ENCODE peak calls at places on chromosomes 13 and 19, in ten cellular contexts. One of them, this sample, is unnamed.

GRCh38 chr19:33698576-33699435 is 77.1 kb downstream of the CHST8 start:
- DNase-seq in stimulated activated CD4-positive, alpha-beta T cell treated with anti-CD3 and anti-CD28 coated beads, Interleukin-12 subunit alpha, Interleukin-12 subunit beta, amount 100 ng/mL, for 4 hours: no peak
- DNase-seq in epithelial cell of esophagus: no peak
- DNase-seq in GM23248: no peak
- DNase-seq in breast epithelium: no peak
- DNase-seq in stimulated activated CD8-positive, alpha-beta memory T cell treated with anti-CD3 and anti-CD28 coated beads, Interleukin-2, amount 100 ng/mL, for 48 hours: no peak
- DNase-seq in cardiac muscle cell: no peak
- DNase-seq in CD8-positive, alpha-beta memory T cell: peak; percentile 16
- DNase-seq in transverse colon: no peak
- DNase-seq in Daoy: no peak
- DNase-seq in this sample: no peak

GRCh38 chr19:33235269-33235995 is 9.8 kb upstream of the SLC7A10 start:
- DNase-seq in stimulated activated CD4-positive, alpha-beta T cell treated with anti-CD3 and anti-CD28 coated beads, Interleukin-12 subunit alpha, Interleukin-12 subunit beta, amount 100 ng/mL, for 4 hours: peak; percentile 84
- DNase-seq in epithelial cell of esophagus: peak; percentile 66
- DNase-seq in GM23248: peak; percentile 77
- DNase-seq in breast epithelium: peak; percentile 61
- DNase-seq in stimulated activated CD8-positive, alpha-beta memory T cell treated with anti-CD3 and anti-CD28 coated beads, Interleukin-2, amount 100 ng/mL, for 48 hours: peak; percentile 64
- DNase-seq in cardiac muscle cell: peak; percentile 75
- DNase-seq in CD8-positive, alpha-beta memory T cell: peak; percentile 83
- DNase-seq in transverse colon: peak; percentile 87
- DNase-seq in Daoy: peak; percentile 80
- DNase-seq in this sample: peak; percentile 77

GRCh38 chr19:28905996-28906395 is 307.0 kb downstream of the UQCRFS1 start:
- DNase-seq in stimulated activated CD4-positive, alpha-beta T cell treated with anti-CD3 and anti-CD28 coated beads, Interleukin-12 subunit alpha, Interleukin-12 subunit beta, amount 100 ng/mL, for 4 hours: no peak
- DNase-seq in epithelial cell of esophagus: no peak
- DNase-seq in GM23248: peak; percentile 82
- DNase-seq in breast epithelium: no peak
- DNase-seq in stimulated activated CD8-positive, alpha-beta memory T cell treated with anti-CD3 and anti-CD28 coated beads, Interleukin-2, amount 100 ng/mL, for 48 hours: no peak
- DNase-seq in cardiac muscle cell: peak; percentile 8
- DNase-seq in CD8-positive, alpha-beta memory T cell: no peak
- DNase-seq in transverse colon: no peak
- DNase-seq in Daoy: peak; percentile 31
- DNase-seq in this sample: no peak

GRCh38 chr13:95603887-95604533 is 40.5 kb downstream of the DZIP1 start:
- DNase-seq in stimulated activated CD4-positive, alpha-beta T cell treated with anti-CD3 and anti-CD28 coated beads, Interleukin-12 subunit alpha, Interleukin-12 subunit beta, amount 100 ng/mL, for 4 hours: no peak
- DNase-seq in epithelial cell of esophagus: peak; percentile 87
- DNase-seq in GM23248: peak; percentile 10
- DNase-seq in breast epithelium: peak; percentile 57
- DNase-seq in stimulated activated CD8-positive, alpha-beta memory T cell treated with anti-CD3 and anti-CD28 coated beads, Interleukin-2, amount 100 ng/mL, for 48 hours: no peak
- DNase-seq in cardiac muscle cell: peak; percentile 59
- DNase-seq in CD8-positive, alpha-beta memory T cell: no peak
- DNase-seq in transverse colon: peak; percentile 48
- DNase-seq in Daoy: peak; percentile 50
- DNase-seq in this sample: no peak

GRCh38 chr13:113650275-113650674 is 7.7 kb downstream of the ATP4B start:
- DNase-seq in stimulated activated CD4-positive, alpha-beta T cell treated with anti-CD3 and anti-CD28 coated beads, Interleukin-12 subunit alpha, Interleukin-12 subunit beta, amount 100 ng/mL, for 4 hours: no peak
- DNase-seq in epithelial cell of esophagus: no peak
- DNase-seq in GM23248: no peak
- DNase-seq in breast epithelium: no peak
- DNase-seq in stimulated activated CD8-positive, alpha-beta memory T cell treated with anti-CD3 and anti-CD28 coated beads, Interleukin-2, amount 100 ng/mL, for 48 hours: no peak
- DNase-seq in cardiac muscle cell: no peak
- DNase-seq in CD8-positive, alpha-beta memory T cell: no peak
- DNase-seq in transverse colon: peak; percentile 4
- DNase-seq in Daoy: no peak
- DNase-seq in this sample: no peak

GRCh38 chr13:62185631-62186256 is 770.1 kb upstream of the PCDH20 start:
- DNase-seq in stimulated activated CD4-positive, alpha-beta T cell treated with anti-CD3 and anti-CD28 coated beads, Interleukin-12 subunit alpha, Interleukin-12 subunit beta, amount 100 ng/mL, for 4 hours: no peak
- DNase-seq in epithelial cell of esophagus: no peak
- DNase-seq in GM23248: no peak
- DNase-seq in breast epithelium: no peak
- DNase-seq in stimulated activated CD8-positive, alpha-beta memory T cell treated with anti-CD3 and anti-CD28 coated beads, Interleukin-2, amount 100 ng/mL, for 48 hours: no peak
- DNase-seq in cardiac muscle cell: no peak
- DNase-seq in CD8-positive, alpha-beta memory T cell: no peak
- DNase-seq in transverse colon: no peak
- DNase-seq in Daoy: no peak
- DNase-seq in this sample: no peak

GRCh38 chr19:48354332-48354992 is 9.3 kb downstream of the TMEM143 start:
- DNase-seq in stimulated activated CD4-positive, alpha-beta T cell treated with anti-CD3 and anti-CD28 coated beads, Interleukin-12 subunit alpha, Interleukin-12 subunit beta, amount 100 ng/mL, for 4 hours: no peak
- DNase-seq in epithelial cell of esophagus: no peak
- DNase-seq in GM23248: no peak
- DNase-seq in breast epithelium: no peak
- DNase-seq in stimulated activated CD8-positive, alpha-beta memory T cell treated with anti-CD3 and anti-CD28 coated beads, Interleukin-2, amount 100 ng/mL, for 48 hours: no peak
- DNase-seq in cardiac muscle cell: no peak
- DNase-seq in CD8-positive, alpha-beta memory T cell: no peak
- DNase-seq in transverse colon: no peak
- DNase-seq in Daoy: peak; percentile 23
- DNase-seq in this sample: no peak

GRCh38 chr19:13507053-13507611 is 853 bp upstream of the CACNA1A start:
- DNase-seq in stimulated activated CD4-positive, alpha-beta T cell treated with anti-CD3 and anti-CD28 coated beads, Interleukin-12 subunit alpha, Interleukin-12 subunit beta, amount 100 ng/mL, for 4 hours: no peak
- DNase-seq in epithelial cell of esophagus: no peak
- DNase-seq in GM23248: peak; percentile 67
- DNase-seq in breast epithelium: no peak
- DNase-seq in stimulated activated CD8-positive, alpha-beta memory T cell treated with anti-CD3 and anti-CD28 coated beads, Interleukin-2, amount 100 ng/mL, for 48 hours: no peak
- DNase-seq in cardiac muscle cell: peak; percentile 40
- DNase-seq in CD8-positive, alpha-beta memory T cell: no peak
- DNase-seq in transverse colon: no peak
- DNase-seq in Daoy: peak; percentile 67
- DNase-seq in this sample: no peak

GRCh38 chr13:50448535-50448981 is 394.9 kb downstream of the DLEU7 start:
- DNase-seq in stimulated activated CD4-positive, alpha-beta T cell treated with anti-CD3 and anti-CD28 coated beads, Interleukin-12 subunit alpha, Interleukin-12 subunit beta, amount 100 ng/mL, for 4 hours: no peak
- DNase-seq in epithelial cell of esophagus: peak; percentile 79
- DNase-seq in GM23248: no peak
- DNase-seq in breast epithelium: no peak
- DNase-seq in stimulated activated CD8-positive, alpha-beta memory T cell treated with anti-CD3 and anti-CD28 coated beads, Interleukin-2, amount 100 ng/mL, for 48 hours: no peak
- DNase-seq in cardiac muscle cell: no peak
- DNase-seq in CD8-positive, alpha-beta memory T cell: no peak
- DNase-seq in transverse colon: no peak
- DNase-seq in Daoy: no peak
- DNase-seq in this sample: no peak

GRCh38 chr13:99256709-99257108 is 1.5 kb downstream of the GPR18 start:
- DNase-seq in stimulated activated CD4-positive, alpha-beta T cell treated with anti-CD3 and anti-CD28 coated beads, Interleukin-12 subunit alpha, Interleukin-12 subunit beta, amount 100 ng/mL, for 4 hours: no peak
- DNase-seq in epithelial cell of esophagus: no peak
- DNase-seq in GM23248: peak; percentile 69
- DNase-seq in breast epithelium: no peak
- DNase-seq in stimulated activated CD8-positive, alpha-beta memory T cell treated with anti-CD3 and anti-CD28 coated beads, Interleukin-2, amount 100 ng/mL, for 48 hours: no peak
- DNase-seq in cardiac muscle cell: peak; percentile 61
- DNase-seq in CD8-positive, alpha-beta memory T cell: no peak
- DNase-seq in transverse colon: no peak
- DNase-seq in Daoy: no peak
- DNase-seq in this sample: no peak

This sample was measured in effector CD4-positive, alpha-beta T cell.